ENCODE peak calls at places on chromosomes 2 and 18, in seven cellular contexts. Q is glutamatergic neuron, M is GM12878, L is lower lobe of right lung, J is HFFc6, H is transverse colon, B is ovary. I is an unnamed sample.

GRCh38 chr18:8520266-8520665 is 89.0 kb upstream of the RAB12 start:
- DNase-seq in B (no peak), Q (no peak), M (no peak), L (no peak), H (no peak), J (no peak), I (no peak)

GRCh38 chr2:100397117-100397860 is 20.2 kb downstream of the CHST10 start:
- DNase-seq in J (no peak), M (no peak), Q (no peak), H (no peak), L (no peak), B (no peak), I (no peak)

GRCh38 chr2:69050802-69051201 is 37.8 kb downstream of the ANTXR1 start:
- DNase-seq in J (no peak), B (no peak), H (no peak), M (no peak), Q (no peak), L (no peak), I (no peak)

GRCh38 chr2:3243804-3244203 is 133.8 kb downstream of the EIPR1 start:
- DNase-seq in J (no peak), H (no peak), Q (no peak), M (no peak), B (no peak), L (no peak), I (no peak)

GRCh38 chr18:49006641-49007136 is 55.9 kb upstream of the SMAD7 start:
- DNase-seq in L (no peak), B (no peak), M (no peak), H (no peak), Q (no peak), J (no peak), I (no peak)

GRCh38 chr2:96815326-96816126 is 542 bp upstream of the CNNM3 start:
- DNase-seq in L (no peak), B (no peak), Q (no peak), H (peak; percentile 26), M (no peak), J (peak; percentile 45), I (no peak)

GRCh38 chr2:9498210-9498609 is 23.9 kb downstream of the IAH1 start:
- DNase-seq in Q (no peak), B (no peak), H (no peak), J (peak; percentile 41), M (no peak), L (no peak), I (no peak)

GRCh38 chr18:37299471-37300304 is 265.9 kb downstream of the CELF4 start:
- DNase-seq in B (peak; percentile 93), J (peak; percentile 96), Q (no peak), M (peak; percentile 8), H (peak; percentile 79), L (peak; percentile 81), I (no peak)

GRCh38 chr2:24448811-24449210 is 42.2 kb upstream of the NCOA1 start:
- DNase-seq in H (no peak), J (no peak), B (no peak), Q (no peak), M (no peak), L (no peak), I (no peak)

GRCh38 chr18:70523035-70523797 is 234.4 kb downstream of the SOCS6 start:
- DNase-seq in M (no peak), H (no peak), L (no peak), Q (no peak), B (no peak), J (no peak), I (no peak)

GRCh38 chr2:221075203-221075602 is 496.9 kb downstream of the EPHA4 start:
- DNase-seq in L (no peak), Q (no peak), J (peak; percentile 43), B (no peak), H (no peak), M (no peak), I (no peak)

GRCh38 chr2:24016376-24016761 is 6.5 kb downstream of the MFSD2B start:
- DNase-seq in B (no peak), J (no peak), Q (no peak), M (no peak), H (no peak), L (no peak), I (no peak)

GRCh38 chr18:75041586-75041985 is 167.4 kb downstream of the PTGR3 start:
- DNase-seq in J (peak; percentile 3), B (no peak), L (no peak), Q (no peak), H (no peak), M (no peak), I (no peak)

GRCh38 chr2:197804758-197805597 is 585 bp downstream of the PLCL1 start:
- DNase-seq in J (no peak), L (peak; percentile 56), B (peak; percentile 49), Q (peak; percentile 64), M (no peak), H (no peak), I (peak; percentile 30)

GRCh38 chr18:12973562-12974213 is 17.5 kb upstream of the CEP192 start:
- DNase-seq in L (no peak), Q (no peak), H (no peak), M (no peak), J (no peak), B (no peak), I (no peak)

GRCh38 chr2:46601328-46601963 is 122.1 kb downstream of the TMEM247 start:
- DNase-seq in B (no peak), M (no peak), L (no peak), J (no peak), Q (no peak), H (no peak), I (no peak)

GRCh38 chr2:213476641-213477040 is 192.4 kb downstream of the SPAG16 start:
- DNase-seq in J (peak; percentile 60), L (no peak), B (no peak), H (no peak), M (no peak), Q (no peak), I (no peak)

GRCh38 chr18:58394607-58395425 is 234.1 kb downstream of the ALPK2 start:
- DNase-seq in Q (no peak), B (no peak), L (no peak), H (no peak), M (no peak), J (no peak), I (no peak)

GRCh38 chr2:7026740-7027139 is 109.5 kb downstream of the RNF144A start:
- DNase-seq in J (no peak), H (no peak), L (no peak), B (no peak), M (no peak), Q (no peak), I (no peak)

GRCh38 chr2:72863046-72863445 is 24.2 kb upstream of the SPR start:
- DNase-seq in J (no peak), B (no peak), L (no peak), M (no peak), Q (no peak), H (no peak), I (no peak)

GRCh38 chr18:31203086-31203793 is 40.6 kb upstream of the DSC1 start:
- DNase-seq in Q (no peak), H (peak; percentile 58), M (no peak), B (no peak), J (no peak), L (peak; percentile 80), I (no peak)

GRCh38 chr2:126227250-126227649 is 428.7 kb upstream of the GYPC start:
- DNase-seq in B (no peak), J (no peak), H (no peak), Q (no peak), M (no peak), L (no peak), I (no peak)
- TF ChIP-seq CTCF in B (no peak), J (peak; percentile 16), H (no peak), Q (peak; percentile 44), M (no peak), L (no peak), I (peak; percentile 34)

GRCh38 chr2:132583666-132584360 is 86.2 kb downstream of the LYPD1 start:
- DNase-seq in L (no peak), M (no peak), J (no peak), B (no peak), Q (no peak), H (no peak), I (no peak)
- TF ChIP-seq CTCF in L (no peak), M (no peak), J (no peak), B (no peak), Q (no peak), H (no peak), I (no peak)

DNA sequence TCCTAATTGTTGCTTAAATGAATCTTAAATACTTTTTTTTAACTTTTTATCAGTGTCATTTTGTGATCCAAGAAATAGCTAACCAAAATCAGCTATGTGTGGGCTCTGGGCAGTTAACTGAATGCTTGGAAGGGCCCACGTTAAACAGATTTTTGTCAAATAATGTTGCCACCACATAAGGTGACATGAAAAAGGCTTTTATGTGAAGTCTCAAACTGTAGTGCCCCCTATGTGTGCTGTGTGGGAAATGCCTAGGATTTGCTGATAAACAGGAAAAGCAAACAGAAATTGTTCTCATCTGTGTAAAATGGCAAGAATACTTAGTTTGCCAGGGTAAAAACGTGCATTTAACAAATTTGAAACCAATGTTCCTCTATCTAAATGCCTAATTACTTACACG is 242.2 kb downstream of the ZNF516 start:
- DNase-seq in B (no peak), H (no peak), J (no peak), M (no peak), Q (no peak), L (no peak), I (no peak)
- TF ChIP-seq CTCF in B (no peak), H (no peak), J (peak; percentile 76), M (peak; percentile 33), Q (peak; percentile 80), L (no peak), I (peak; percentile 65)

GRCh38 chr2:58240938-58241755 is at the start of gene FANCL:
- DNase-seq in B (peak; percentile 95), H (peak; percentile 93), J (peak; percentile 74), L (peak; percentile 92), M (peak; percentile 69), Q (peak; percentile 93), I (peak; percentile 89)
- TF ChIP-seq CTCF in B (no peak), H (no peak), J (no peak), L (no peak), M (no peak), Q (no peak), I (no peak)

GRCh38 chr2:53021285-53021684 is 746.3 kb upstream of the CHAC2 start:
- DNase-seq in B (no peak), H (no peak), L (no peak), Q (no peak), M (no peak), J (peak; percentile 51), I (no peak)

GRCh38 chr2:53021828-53022227 is 745.8 kb upstream of the CHAC2 start:
- DNase-seq in L (no peak), Q (no peak), H (no peak), J (no peak), M (no peak), B (no peak), I (no peak)

GRCh38 chr2:53018830-53019425 is 748.7 kb upstream of the CHAC2 start:
- DNase-seq in Q (no peak), B (no peak), J (no peak), L (no peak), M (no peak), H (no peak), I (no peak)
- TF ChIP-seq CTCF in Q (no peak), B (no peak), J (peak; percentile 51), L (no peak), M (no peak), H (no peak), I (peak; percentile 38)